ENCODE peak calls at places on chromosomes 16 and 17, in six cellular contexts. One of them, this sample, is unnamed.

GRCh38 chr17:46009681-46010596 is 10.9 kb downstream of the STH start:
- DNase-seq in IMR-90: peak
- DNase-seq in neuronal stem cell: no peak
- DNase-seq in mesendoderm: no peak
- DNase-seq in mesenchymal stem cell: peak
- DNase-seq in H9: peak
- DNase-seq in this sample: no peak

GRCh38 chr16:30758988-30759461 is 2.8 kb downstream of the CFAP119 start:
- DNase-seq in IMR-90: no peak
- DNase-seq in neuronal stem cell: no peak
- DNase-seq in mesendoderm: no peak
- DNase-seq in mesenchymal stem cell: no peak
- DNase-seq in H9: no peak
- DNase-seq in this sample: no peak

GRCh38 chr17:61360318-61360717 is 39.3 kb upstream of the TBX2 start:
- DNase-seq in IMR-90: no peak
- DNase-seq in neuronal stem cell: no peak
- DNase-seq in mesendoderm: no peak
- DNase-seq in mesenchymal stem cell: no peak
- DNase-seq in H9: no peak
- DNase-seq in this sample: no peak

GRCh38 chr17:32266389-32267269 is 997 bp downstream of the RHBDL3 start:
- DNase-seq in IMR-90: no peak
- DNase-seq in neuronal stem cell: peak
- DNase-seq in mesendoderm: peak
- DNase-seq in mesenchymal stem cell: peak
- DNase-seq in H9: peak
- DNase-seq in this sample: no peak

GRCh38 chr17:7839890-7840260 is 5.9 kb downstream of the KDM6B start:
- DNase-seq in IMR-90: peak
- DNase-seq in neuronal stem cell: no peak
- DNase-seq in mesendoderm: no peak
- DNase-seq in mesenchymal stem cell: peak
- DNase-seq in H9: no peak
- DNase-seq in this sample: no peak

GRCh38 chr17:44176671-44177501 is 6.4 kb downstream of the ASB16 start:
- DNase-seq in IMR-90: no peak
- DNase-seq in neuronal stem cell: no peak
- DNase-seq in mesendoderm: no peak
- DNase-seq in mesenchymal stem cell: no peak
- DNase-seq in H9: no peak
- DNase-seq in this sample: no peak

GRCh38 chr16:88627531-88628411 is 10.6 kb upstream of the IL17C start:
- DNase-seq in IMR-90: no peak
- DNase-seq in neuronal stem cell: no peak
- DNase-seq in mesendoderm: no peak
- DNase-seq in mesenchymal stem cell: no peak
- DNase-seq in H9: no peak
- DNase-seq in this sample: no peak

GRCh38 chr17:74960739-74961342 is 11.7 kb downstream of the HID1 start:
- DNase-seq in IMR-90: peak
- DNase-seq in neuronal stem cell: no peak
- DNase-seq in mesendoderm: peak
- DNase-seq in mesenchymal stem cell: peak
- DNase-seq in H9: peak
- DNase-seq in this sample: peak

GRCh38 chr16:22726868-22727267 is 87.1 kb upstream of the HS3ST2 start:
- DNase-seq in IMR-90: no peak
- DNase-seq in neuronal stem cell: no peak
- DNase-seq in mesendoderm: no peak
- DNase-seq in mesenchymal stem cell: no peak
- DNase-seq in H9: no peak
- DNase-seq in this sample: no peak

GRCh38 chr16:4370570-4371480 is 823 bp upstream of the VASN start:
- DNase-seq in IMR-90: peak
- DNase-seq in neuronal stem cell: no peak
- DNase-seq in mesendoderm: no peak
- DNase-seq in mesenchymal stem cell: peak
- DNase-seq in H9: no peak
- DNase-seq in this sample: no peak

DNA sequence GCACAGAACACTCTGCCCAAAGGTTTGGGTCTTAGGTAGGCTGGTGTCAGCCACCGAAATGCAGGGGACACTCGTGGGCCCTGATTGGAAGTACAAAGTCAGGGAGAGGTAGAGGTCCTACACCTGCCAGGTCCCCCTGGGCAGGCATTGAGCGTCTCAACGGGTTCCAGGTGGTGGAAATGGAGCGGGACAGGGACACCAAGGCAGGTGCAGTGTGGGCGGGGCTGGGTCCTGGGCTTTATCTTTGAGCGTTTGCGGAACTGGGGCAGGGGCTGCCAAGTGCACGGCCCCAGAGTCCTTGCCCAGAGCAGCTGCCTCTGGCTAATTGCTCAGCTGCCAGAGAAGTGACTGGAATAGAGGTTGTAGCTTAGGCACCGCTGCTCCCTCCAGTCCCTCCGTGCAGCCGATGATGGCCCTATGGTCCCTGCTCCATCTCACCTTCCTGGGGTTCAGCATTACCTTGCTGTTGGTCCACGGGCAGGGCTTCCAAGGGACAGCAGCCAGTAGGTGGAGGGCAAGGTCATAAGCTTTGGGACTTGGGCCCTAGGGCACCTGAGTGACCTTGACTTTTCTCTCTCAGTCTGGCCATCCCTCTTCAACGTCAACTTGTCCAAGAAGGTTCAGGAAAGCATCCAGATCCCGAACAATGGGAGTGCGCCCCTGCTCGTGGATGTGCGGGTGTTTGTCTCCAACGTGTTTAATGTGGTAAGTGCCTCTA is at the start of gene ZACN:
- DNase-seq in IMR-90: no peak
- DNase-seq in neuronal stem cell: no peak
- DNase-seq in mesendoderm: no peak
- DNase-seq in mesenchymal stem cell: no peak
- DNase-seq in H9: peak
- DNase-seq in this sample: no peak
- H3K4me2 ChIP-seq in IMR-90: no peak
- H3K4me2 ChIP-seq in neuronal stem cell: peak
- H3K4me2 ChIP-seq in mesendoderm: no peak
- H3K4me2 ChIP-seq in mesenchymal stem cell: no peak
- H3K4me2 ChIP-seq in H9: peak
- H3K4me2 ChIP-seq in this sample: peak

GRCh38 chr17:3513305-3514035 is 37.7 kb downstream of the ASPA start:
- DNase-seq in IMR-90: no peak
- DNase-seq in neuronal stem cell: no peak
- DNase-seq in mesendoderm: no peak
- DNase-seq in mesenchymal stem cell: no peak
- DNase-seq in H9: no peak
- DNase-seq in this sample: no peak
- H2BK15ac ChIP-seq in IMR-90: no peak
- H2BK15ac ChIP-seq in neuronal stem cell: no peak
- H2BK15ac ChIP-seq in mesendoderm: no peak
- H2BK15ac ChIP-seq in mesenchymal stem cell: no peak
- H2BK15ac ChIP-seq in H9: no peak
- H2BK15ac ChIP-seq in this sample: peak

DNA sequence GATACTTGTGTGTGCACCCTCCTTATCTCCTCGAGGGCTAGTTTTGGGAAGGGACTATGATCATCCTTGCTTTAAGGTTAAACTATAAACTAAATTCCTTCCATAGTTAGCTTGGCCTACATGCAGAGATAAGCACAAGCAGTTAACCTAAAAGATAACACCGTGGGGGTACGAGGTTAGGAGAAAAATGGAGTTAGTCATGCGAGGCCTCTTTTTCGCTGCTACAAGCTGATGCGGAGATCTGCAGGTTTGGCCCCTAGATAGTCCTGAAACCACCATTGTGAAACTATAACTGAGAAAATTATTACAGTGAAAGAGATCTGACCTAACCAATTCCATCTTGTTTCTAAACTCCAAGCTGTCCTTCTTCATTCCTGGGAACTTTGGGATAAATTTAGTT is 113.7 kb upstream of the ZKSCAN2 start:
- DNase-seq in IMR-90: no peak
- DNase-seq in neuronal stem cell: no peak
- DNase-seq in mesendoderm: peak
- DNase-seq in mesenchymal stem cell: no peak
- DNase-seq in H9: no peak
- DNase-seq in this sample: no peak
- H3K4me2 ChIP-seq in IMR-90: no peak
- H3K4me2 ChIP-seq in neuronal stem cell: no peak
- H3K4me2 ChIP-seq in mesendoderm: no peak
- H3K4me2 ChIP-seq in mesenchymal stem cell: no peak
- H3K4me2 ChIP-seq in H9: no peak
- H3K4me2 ChIP-seq in this sample: no peak

GRCh38 chr17:18121201-18121600 is 12.6 kb downstream of the MYO15A start:
- DNase-seq in IMR-90: no peak
- DNase-seq in neuronal stem cell: no peak
- DNase-seq in mesendoderm: no peak
- DNase-seq in mesenchymal stem cell: no peak
- DNase-seq in H9: no peak
- DNase-seq in this sample: no peak
- H2BK15ac ChIP-seq in IMR-90: no peak
- H2BK15ac ChIP-seq in neuronal stem cell: peak
- H2BK15ac ChIP-seq in mesendoderm: no peak
- H2BK15ac ChIP-seq in mesenchymal stem cell: no peak
- H2BK15ac ChIP-seq in H9: no peak
- H2BK15ac ChIP-seq in this sample: no peak

GRCh38 chr17:20157078-20157360 is 147.9 kb downstream of the SPECC1 start:
- DNase-seq in IMR-90: no peak
- DNase-seq in neuronal stem cell: no peak
- DNase-seq in mesendoderm: no peak
- DNase-seq in mesenchymal stem cell: no peak
- DNase-seq in H9: no peak
- DNase-seq in this sample: no peak
- H3K4me2 ChIP-seq in IMR-90: peak
- H3K4me2 ChIP-seq in neuronal stem cell: peak
- H3K4me2 ChIP-seq in mesendoderm: peak
- H3K4me2 ChIP-seq in mesenchymal stem cell: peak
- H3K4me2 ChIP-seq in H9: peak
- H3K4me2 ChIP-seq in this sample: peak

GRCh38 chr17:65546579-65546978 is 14.9 kb downstream of the AXIN2 start:
- DNase-seq in IMR-90: no peak
- DNase-seq in neuronal stem cell: no peak
- DNase-seq in mesendoderm: no peak
- DNase-seq in mesenchymal stem cell: no peak
- DNase-seq in H9: no peak
- DNase-seq in this sample: no peak
- H2BK15ac ChIP-seq in IMR-90: no peak
- H2BK15ac ChIP-seq in neuronal stem cell: no peak
- H2BK15ac ChIP-seq in mesendoderm: no peak
- H2BK15ac ChIP-seq in mesenchymal stem cell: no peak
- H2BK15ac ChIP-seq in H9: no peak
- H2BK15ac ChIP-seq in this sample: no peak

GRCh38 chr16:28064150-28064549 is 636 bp upstream of the GSG1L start:
- DNase-seq in IMR-90: no peak
- DNase-seq in neuronal stem cell: no peak
- DNase-seq in mesendoderm: no peak
- DNase-seq in mesenchymal stem cell: no peak
- DNase-seq in H9: no peak
- DNase-seq in this sample: no peak

GRCh38 chr16:28063611-28064061 is at the start of gene GSG1L:
- DNase-seq in IMR-90: no peak
- DNase-seq in neuronal stem cell: no peak
- DNase-seq in mesendoderm: no peak
- DNase-seq in mesenchymal stem cell: no peak
- DNase-seq in H9: no peak
- DNase-seq in this sample: no peak

GRCh38 chr16:28061702-28062101 is 1.8 kb downstream of the GSG1L start:
- DNase-seq in IMR-90: no peak
- DNase-seq in neuronal stem cell: no peak
- DNase-seq in mesendoderm: no peak
- DNase-seq in mesenchymal stem cell: no peak
- DNase-seq in H9: no peak
- DNase-seq in this sample: no peak

GRCh38 chr16:28063047-28063521 is 430 bp downstream of the GSG1L start:
- DNase-seq in IMR-90: peak
- DNase-seq in neuronal stem cell: no peak
- DNase-seq in mesendoderm: peak
- DNase-seq in mesenchymal stem cell: peak
- DNase-seq in H9: no peak
- DNase-seq in this sample: no peak

GRCh38 chr16:28062261-28063046 is 1.1 kb downstream of the GSG1L start:
- DNase-seq in IMR-90: no peak
- DNase-seq in neuronal stem cell: no peak
- DNase-seq in mesendoderm: no peak
- DNase-seq in mesenchymal stem cell: no peak
- DNase-seq in H9: no peak
- DNase-seq in this sample: no peak
- H3K4me2 ChIP-seq in IMR-90: no peak
- H3K4me2 ChIP-seq in neuronal stem cell: peak
- H3K4me2 ChIP-seq in mesendoderm: peak
- H3K4me2 ChIP-seq in mesenchymal stem cell: peak
- H3K4me2 ChIP-seq in H9: peak
- H3K4me2 ChIP-seq in this sample: peak